ENCODE peak calls at places on chromosomes 3 and 15, in four cellular contexts. S is epithelial cell of esophagus, R is thoracic aorta, D is transverse colon. M is an unnamed sample.

GRCh38 chr3:168071971-168072645 is 23.6 kb downstream of the GOLIM4 start:
- DNase-seq in S (no peak), R (no peak), D (no peak), M (no peak)

GRCh38 chr3:110881069-110881468 is 190.5 kb upstream of the NECTIN3 start:
- DNase-seq in S (peak), R (no peak), D (peak), M (peak)

GRCh38 chr15:85404922-85405293 is 24.5 kb downstream of the AKAP13 start:
- DNase-seq in S (no peak), R (no peak), D (no peak), M (peak)

GRCh38 chr3:157376596-157377300 is 59.9 kb upstream of the PTX3 start:
- DNase-seq in S (no peak), R (no peak), D (no peak), M (no peak)

GRCh38 chr3:49711489-49711888 is 8.0 kb downstream of the AMIGO3 start:
- DNase-seq in S (no peak), R (no peak), D (no peak), M (no peak)

GRCh38 chr15:26631894-26632293 is 141.0 kb downstream of the GABRB3 start:
- DNase-seq in S (no peak), R (no peak), D (no peak), M (no peak)

GRCh38 chr3:120182613-120183524 is 88.6 kb upstream of the GSK3B start:
- DNase-seq in S (peak), R (no peak), D (no peak), M (peak)

GRCh38 chr3:186993210-186993782 is 63.0 kb downstream of the ST6GAL1 start:
- DNase-seq in S (no peak), R (no peak), D (no peak), M (no peak)

GRCh38 chr3:133023301-133023830 is 14.8 kb upstream of the TMEM108 start:
- DNase-seq in S (no peak), R (no peak), D (no peak), M (no peak)

GRCh38 chr3:4908066-4908768 is 71.0 kb upstream of the BHLHE40 start:
- DNase-seq in S (no peak), R (no peak), D (no peak), M (no peak)

GRCh38 chr3:12300137-12300536 is 11.3 kb downstream of the PPARG start:
- DNase-seq in S (no peak), R (no peak), D (no peak), M (peak)

GRCh38 chr15:39400821-39401550 is 179.9 kb upstream of the THBS1 start:
- DNase-seq in S (no peak), R (no peak), D (no peak), M (peak)

GRCh38 chr3:149494022-149494758 is 19.7 kb downstream of the TM4SF4 start:
- DNase-seq in S (peak), R (peak), D (peak), M (peak)

GRCh38 chr15:100873029-100873677 is 6.5 kb upstream of the ALDH1A3 start:
- DNase-seq in S (peak), R (peak), D (peak), M (peak)

GRCh38 chr15:57306944-57307411 is 69.3 kb upstream of the CGNL1 start:
- DNase-seq in S (no peak), R (no peak), D (no peak), M (no peak)

GRCh38 chr15:75200765-75201608 is 695 bp upstream of the C15orf39 start:
- DNase-seq in S (peak), R (no peak), D (peak), M (no peak)

GRCh38 chr15:44713006-44713966 is 2.0 kb downstream of the B2M start:
- DNase-seq in S (peak), R (no peak), D (no peak), M (peak)

GRCh38 chr3:48434591-48435222 is 4.8 kb upstream of the PLXNB1 start:
- DNase-seq in S (no peak), R (no peak), D (peak), M (no peak)

GRCh38 chr3:48432411-48433371 is 2.8 kb upstream of the PLXNB1 start:
- DNase-seq in S (peak), R (no peak), D (peak), M (no peak)

GRCh38 chr3:48435223-48435595 is 4.7 kb downstream of the CCDC51 start:
- DNase-seq in S (no peak), R (no peak), D (no peak), M (no peak)

GRCh38 chr3:48431224-48432029 is 1.5 kb upstream of the PLXNB1 start:
- DNase-seq in S (no peak), R (no peak), D (peak), M (no peak)

DNA sequence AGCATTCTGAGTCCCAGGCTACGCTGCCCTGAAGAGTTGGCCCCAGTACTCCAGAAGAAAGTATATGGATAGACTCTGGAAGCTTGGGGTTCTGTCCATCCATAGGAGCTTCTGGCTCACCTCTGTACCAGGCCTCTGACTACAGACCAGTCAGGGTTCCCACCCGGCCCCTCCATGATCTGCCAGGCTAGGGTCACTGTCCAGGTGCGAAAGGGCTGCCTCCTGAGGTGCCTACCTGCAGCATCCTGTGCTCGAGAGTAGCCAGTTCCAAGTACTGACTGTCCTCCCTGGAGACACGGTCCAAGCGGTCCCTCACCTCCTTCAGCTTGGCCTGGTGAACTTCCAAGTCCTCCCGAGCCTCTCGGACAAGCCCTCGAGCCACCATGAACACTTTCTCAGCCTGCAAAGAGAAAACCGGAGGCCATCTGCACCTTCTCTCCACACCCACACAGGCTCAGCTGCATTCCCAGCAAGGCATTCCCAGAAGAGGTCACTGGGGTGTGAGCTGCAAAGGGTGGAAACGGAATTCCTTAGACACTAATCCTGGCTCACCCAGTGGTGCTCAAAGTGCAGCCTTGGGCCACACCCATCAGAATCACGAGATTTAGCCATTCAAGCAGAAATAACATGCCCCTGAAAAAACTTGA is 3.7 kb upstream of the PLXNB1 start:
- DNase-seq in S (peak), R (no peak), D (peak), M (peak)
- H3K4me3 ChIP-seq in S (peak), R (no peak), D (no peak), M (peak)

DNA sequence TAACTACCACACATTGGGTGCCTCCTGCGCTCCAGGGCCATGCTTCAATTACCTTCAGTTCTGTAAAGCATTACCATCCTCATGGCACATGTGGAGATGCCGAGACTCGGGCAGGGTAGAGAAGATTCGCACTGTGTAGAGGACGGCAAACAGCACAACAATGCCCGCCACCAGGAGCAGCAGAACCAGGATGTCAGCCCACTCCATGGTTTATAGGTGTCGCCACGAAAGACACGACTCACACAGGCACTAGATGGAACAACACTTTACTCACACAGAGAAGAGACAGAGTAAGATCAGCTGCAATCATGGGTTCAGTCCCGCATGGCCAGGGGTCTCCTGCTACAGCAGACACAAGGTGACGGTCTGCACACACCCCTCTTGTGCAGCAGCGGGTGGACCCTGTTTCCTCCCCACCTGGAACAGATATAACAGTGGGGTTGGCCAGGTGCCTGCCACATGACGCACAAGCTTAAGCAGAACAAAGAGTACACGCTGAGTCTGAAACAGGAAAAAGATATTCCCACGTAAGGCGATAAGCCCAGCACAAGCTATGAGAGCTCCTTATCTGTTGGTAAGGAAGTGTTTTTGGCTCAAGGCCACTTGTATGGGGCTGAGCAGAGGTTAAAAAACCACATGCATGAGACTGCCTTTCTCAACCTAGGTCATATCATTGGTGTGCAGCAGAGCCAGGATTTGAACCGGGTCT is 2.5 kb upstream of the TBC1D21 start:
- DNase-seq in S (peak), R (no peak), D (peak), M (peak)
- TF ChIP-seq CTCF in S (no peak), R (no peak), D (no peak), M (no peak)

GRCh38 chr3:174295336-174295735 is 563.8 kb upstream of the NAALADL2 start:
- DNase-seq in S (no peak), R (no peak), D (no peak), M (no peak)
- H3K4me3 ChIP-seq in S (no peak), R (no peak), D (no peak), M (no peak)

GRCh38 chr3:6204891-6205290 is 656.0 kb upstream of the GRM7 start:
- DNase-seq in S (no peak), R (no peak), D (no peak), M (no peak)
- TF ChIP-seq CTCF in S (no peak), R (no peak), D (peak), M (no peak)

GRCh38 chr3:24367681-24368264 is 126.9 kb downstream of the THRB start:
- DNase-seq in S (no peak), R (no peak), D (no peak), M (no peak)

GRCh38 chr3:24363242-24363641 is 131.4 kb downstream of the THRB start:
- DNase-seq in S (peak), R (no peak), D (no peak), M (peak)

GRCh38 chr3:24367216-24367615 is 127.4 kb downstream of the THRB start:
- DNase-seq in S (no peak), R (no peak), D (no peak), M (no peak)

GRCh38 chr3:24364359-24364758 is 130.3 kb downstream of the THRB start:
- DNase-seq in S (no peak), R (no peak), D (no peak), M (no peak)

GRCh38 chr3:24365168-24365567 is 129.5 kb downstream of the THRB start:
- DNase-seq in S (peak), R (peak), D (peak), M (peak)
- H3K4me3 ChIP-seq in S (no peak), R (peak), D (no peak), M (no peak)

DNA sequence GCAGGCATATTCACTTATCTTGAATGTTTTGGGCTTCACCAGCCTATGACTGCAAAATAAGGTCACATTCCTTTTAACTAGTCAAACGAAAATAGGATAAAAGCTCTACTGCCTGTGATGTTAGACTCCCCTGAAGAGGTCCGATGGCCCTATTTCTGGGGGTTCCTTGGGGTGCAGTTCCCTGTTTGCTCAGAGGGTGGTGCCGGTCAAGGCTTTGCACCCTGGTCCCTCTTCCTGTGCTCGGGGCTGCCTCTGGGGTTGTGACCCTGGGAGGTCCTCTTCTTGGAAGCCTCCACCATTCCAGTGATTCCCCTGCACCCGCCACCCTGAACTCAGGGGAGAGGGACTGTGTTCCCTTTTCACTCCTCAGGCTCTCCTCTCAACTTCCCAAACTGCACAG is 86.7 kb upstream of the ANKRD34C start:
- DNase-seq in S (no peak), R (no peak), D (no peak), M (no peak)
- TF ChIP-seq CTCF in S (no peak), R (no peak), D (no peak), M (no peak)

GRCh38 chr3:62318365-62318751 is 55.0 kb downstream of the FEZF2 start:
- DNase-seq in S (no peak), R (no peak), D (no peak), M (no peak)

GRCh38 chr3:62318752-62319569 is 54.4 kb downstream of the FEZF2 start:
- DNase-seq in S (peak), R (peak), D (peak), M (peak)

GRCh38 chr3:62323241-62323640 is 50.1 kb downstream of the FEZF2 start:
- DNase-seq in S (no peak), R (no peak), D (no peak), M (no peak)

GRCh38 chr3:62316525-62316924 is 56.8 kb downstream of the FEZF2 start:
- DNase-seq in S (no peak), R (no peak), D (no peak), M (no peak)

GRCh38 chr3:62319570-62320243 is 53.6 kb downstream of the FEZF2 start:
- DNase-seq in S (peak), R (no peak), D (no peak), M (no peak)
- H3K4me3 ChIP-seq in S (peak), R (peak), D (no peak), M (peak)

DNA sequence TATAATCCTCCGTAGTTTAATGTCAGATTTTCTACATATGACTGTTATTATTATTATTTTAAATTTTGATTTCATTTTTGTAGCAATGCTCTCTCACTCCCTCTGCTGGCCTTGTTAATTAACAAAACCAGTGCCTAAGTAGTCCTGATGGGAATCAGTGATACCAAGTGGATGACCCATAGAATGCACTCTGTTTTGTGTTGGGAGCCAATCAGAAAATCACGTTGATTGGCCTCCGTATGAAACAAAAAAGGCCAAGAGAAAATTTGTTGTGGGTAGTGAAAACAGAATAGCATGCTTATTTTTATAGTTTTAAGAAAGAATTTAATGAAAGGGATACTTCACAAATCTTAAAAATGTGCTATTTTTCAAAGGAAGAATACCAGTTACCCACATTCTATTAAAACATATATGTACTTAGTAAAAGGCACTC is 34.4 kb upstream of the MEIS2 start:
- DNase-seq in S (peak), R (no peak), D (no peak), M (peak)
- TF ChIP-seq CTCF in S (peak), R (peak), D (peak), M (peak)

M was measured in fibroblast of mammary gland.